ENCODE peak calls at places on chromosomes 7 and 10, in five cellular contexts. E is A549, A is NB4, L is bronchial epithelial cell, K is PC-3. M is an unnamed sample.
A peak's percentile ranks its signal among the peaks of the same experiment; 100 is the strongest.

GRCh38 chr7:74254858-74255379 is 720 bp upstream of the RFC2 start:
- DNase-seq in E (no peak), A (peak; percentile 69), L (no peak), K (no peak), M (no peak)

GRCh38 chr7:138748666-138749065 is 47.5 kb upstream of the SVOPL start:
- DNase-seq in E (no peak), A (no peak), L (no peak), K (no peak), M (no peak)

GRCh38 chr7:50869108-50869716 is 86.5 kb upstream of the GRB10 start:
- DNase-seq in E (peak; percentile 55), A (no peak), L (peak; percentile 89), K (peak; percentile 87), M (peak; percentile 86)

GRCh38 chr10:43355749-43356371 is 15.6 kb upstream of the FXYD4 start:
- DNase-seq in E (no peak), A (peak; percentile 59), L (peak; percentile 86), K (peak; percentile 97), M (peak; percentile 60)

GRCh38 chr10:6543431-6544005 is 36.6 kb downstream of the PRKCQ start:
- DNase-seq in E (no peak), A (peak; percentile 4), L (no peak), K (no peak), M (no peak)

GRCh38 chr10:47279276-47279675 is 20.7 kb upstream of the GDF10 start:
- DNase-seq in E (no peak), A (no peak), L (no peak), K (no peak), M (no peak)

GRCh38 chr10:44834131-44834530 is 77.0 kb upstream of the TMEM72 start:
- DNase-seq in E (no peak), A (no peak), L (no peak), K (no peak), M (no peak)

GRCh38 chr7:13821152-13821787 is 168.2 kb downstream of the ETV1 start:
- DNase-seq in E (no peak), A (no peak), L (no peak), K (peak; percentile 39), M (peak; percentile 78)

GRCh38 chr7:106986450-106986977 is 58.0 kb upstream of the PRKAR2B start:
- DNase-seq in E (no peak), A (no peak), L (no peak), K (no peak), M (no peak)

GRCh38 chr10:80144302-80145131 is 12.0 kb downstream of the PLAC9 start:
- DNase-seq in E (peak; percentile 37), A (peak; percentile 29), L (no peak), K (peak; percentile 97), M (no peak)

GRCh38 chr10:98457762-98458161 is 11.0 kb upstream of the HPS1 start:
- DNase-seq in E (no peak), A (no peak), L (no peak), K (no peak), M (no peak)

GRCh38 chr10:131248376-131249165 is 63.0 kb downstream of the TCERG1L start:
- DNase-seq in E (no peak), A (no peak), L (no peak), K (no peak), M (no peak)

GRCh38 chr10:780536-781524 is 91.4 kb upstream of the DIP2C start:
- DNase-seq in E (no peak), A (no peak), L (no peak), K (no peak), M (no peak)

GRCh38 chr7:135670179-135670578 is 7.9 kb downstream of the STMP1 start:
- DNase-seq in E (no peak), A (no peak), L (peak; percentile 87), K (peak; percentile 10), M (peak; percentile 89)

GRCh38 chr10:124197301-124198148 is 104.1 kb upstream of the CHST15 start:
- DNase-seq in E (no peak), A (no peak), L (no peak), K (no peak), M (no peak)

GRCh38 chr7:13578294-13578693 is 411.2 kb downstream of the ETV1 start:
- DNase-seq in E (no peak), A (no peak), L (no peak), K (no peak), M (no peak)

GRCh38 chr10:102150970-102151773 is 1.0 kb upstream of the NOLC1 start:
- DNase-seq in E (peak; percentile 44), A (no peak), L (peak; percentile 86), K (peak; percentile 63), M (peak; percentile 72)

GRCh38 chr10:54905793-54906192 is 104.8 kb upstream of the PCDH15 start:
- DNase-seq in E (no peak), A (no peak), L (peak; percentile 2), K (no peak), M (no peak)

GRCh38 chr10:775245-776075 is 86.0 kb upstream of the DIP2C start:
- DNase-seq in E (no peak), A (peak; percentile 50), L (no peak), K (peak; percentile 31), M (peak; percentile 23)

DNA sequence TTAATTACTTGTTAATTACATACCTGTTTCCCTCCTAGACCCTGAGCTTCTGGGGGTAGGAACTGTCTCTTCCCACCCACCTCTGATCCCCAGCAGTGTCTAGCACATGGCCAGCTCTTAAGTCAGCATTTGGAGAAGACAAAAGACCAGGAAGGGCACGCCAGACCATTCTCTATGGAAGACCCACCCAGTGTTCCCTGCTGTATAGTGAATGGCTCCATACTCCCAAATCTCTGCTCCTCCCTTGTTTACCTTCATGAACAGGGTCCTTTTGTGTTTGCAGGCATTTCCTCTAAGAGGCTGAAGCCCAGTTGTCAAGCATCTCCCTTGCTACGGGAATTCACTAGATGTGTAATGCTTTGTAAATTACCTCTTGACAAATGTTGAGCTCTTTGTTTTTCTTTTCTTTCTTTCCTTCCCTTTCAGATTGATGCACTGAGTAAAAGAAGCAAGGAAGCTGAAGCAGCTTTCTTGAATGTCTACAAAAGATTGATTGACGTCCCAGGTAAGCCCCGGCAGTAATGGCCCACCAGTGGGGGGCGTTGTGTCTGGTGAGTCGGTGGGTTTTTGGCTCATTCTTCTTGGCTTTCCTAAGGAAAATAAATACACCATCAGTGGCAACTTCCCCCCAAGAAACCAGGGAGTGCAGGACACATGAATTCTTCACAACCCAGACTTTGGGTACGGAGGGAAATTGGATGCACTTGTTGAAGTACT is 216.6 kb upstream of the SH2B2 start:
- DNase-seq in E (no peak), A (no peak), L (no peak), K (no peak), M (no peak)
- TF ChIP-seq CTCF in E (no peak), A (peak; percentile 35), L (no peak), K (peak; percentile 38), M (no peak)

GRCh38 chr7:148911626-148912025 is 27.5 kb upstream of the EZH2 start:
- DNase-seq in E (no peak), A (no peak), L (peak; percentile 37), K (no peak), M (no peak)

GRCh38 chr7:148905093-148905666 is 21.1 kb upstream of the EZH2 start:
- DNase-seq in E (no peak), A (no peak), L (peak; percentile 36), K (no peak), M (no peak)

GRCh38 chr7:148903504-148903903 is 19.4 kb upstream of the EZH2 start:
- DNase-seq in E (no peak), A (peak; percentile 36), L (no peak), K (no peak), M (no peak)

GRCh38 chr7:148909560-148909959 is 25.5 kb upstream of the EZH2 start:
- DNase-seq in E (no peak), A (no peak), L (no peak), K (no peak), M (peak; percentile 37)

DNA sequence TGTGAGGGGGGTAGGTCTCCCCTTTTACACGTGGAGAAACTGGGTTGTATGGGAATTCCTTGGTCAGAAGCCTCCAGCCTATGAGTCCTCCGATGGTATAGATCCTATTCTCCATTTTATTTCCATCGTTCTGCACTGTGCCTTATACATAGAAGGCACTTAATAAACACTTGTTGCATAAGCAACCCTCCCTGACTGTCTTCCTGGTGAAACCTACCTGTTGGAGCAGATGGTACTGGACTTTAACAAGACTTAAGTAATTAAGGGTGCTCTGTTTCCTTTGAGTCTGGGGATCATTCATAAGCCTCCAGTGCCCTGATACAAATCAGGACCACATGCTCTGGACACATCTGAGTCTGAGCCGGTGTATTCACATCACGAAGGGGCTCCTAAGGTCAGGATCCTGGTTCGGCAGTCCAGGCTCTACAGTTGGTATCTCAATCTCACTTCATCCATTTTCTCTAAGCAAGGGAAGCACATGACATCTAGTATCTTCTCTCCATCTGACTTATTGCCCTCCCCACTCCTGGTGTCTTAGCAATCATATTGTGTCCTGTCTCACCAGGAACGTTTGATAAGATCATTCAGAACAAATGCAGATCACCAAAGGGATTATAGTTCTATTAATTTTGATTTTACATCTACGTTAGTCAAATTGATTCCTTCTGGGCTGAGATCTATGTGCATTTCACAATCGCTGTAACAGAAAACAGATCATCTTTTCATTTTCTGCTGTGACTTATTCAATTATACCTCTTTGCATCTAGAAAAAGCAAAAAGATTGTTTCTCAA is 22.8 kb upstream of the EZH2 start:
- DNase-seq in E (no peak), A (no peak), L (no peak), K (no peak), M (no peak)
- H3K4me3 ChIP-seq in E (no peak overlapping the region), A (no peak overlapping the region), L (no peak overlapping the region), K (no peak overlapping the region), M (no peak overlapping the region)

DNA sequence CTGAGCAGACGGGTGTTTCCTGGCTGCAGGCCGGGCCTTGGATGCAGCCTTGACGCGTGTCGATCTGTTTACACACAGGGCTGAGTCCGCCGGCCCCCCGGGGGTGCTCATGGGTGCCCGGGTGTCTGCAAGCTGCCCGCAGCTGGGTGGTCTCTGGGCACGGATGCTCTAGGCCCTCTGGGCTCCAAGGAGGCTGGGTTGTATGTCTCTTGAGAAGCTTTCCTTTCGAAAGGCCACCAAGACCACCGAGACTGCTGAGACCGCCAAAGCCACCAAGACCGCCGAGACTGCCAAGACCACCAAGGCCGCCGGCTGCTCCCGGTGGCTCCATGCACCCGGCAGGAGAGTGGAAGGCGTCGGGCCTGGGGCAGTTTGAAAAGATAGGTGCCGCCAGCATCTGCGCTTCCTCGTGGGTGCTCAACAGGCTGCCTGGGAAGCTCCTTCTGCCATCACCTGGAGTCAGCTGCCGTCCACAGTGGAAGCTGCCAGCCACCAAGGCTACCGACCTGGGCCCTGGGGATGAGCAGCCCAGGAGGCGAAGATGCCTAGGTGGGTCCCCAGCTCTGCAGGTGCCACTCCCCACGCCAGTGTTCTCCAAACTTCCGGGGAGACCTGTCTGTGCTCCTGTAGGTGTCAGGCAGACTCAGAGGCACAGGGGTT is 121.1 kb downstream of the INPP5A start:
- DNase-seq in E (no peak), A (no peak), L (no peak), K (no peak), M (no peak)
- TF ChIP-seq CTCF in E (no peak), A (no peak), L (no peak), K (no peak), M (no peak)

DNA sequence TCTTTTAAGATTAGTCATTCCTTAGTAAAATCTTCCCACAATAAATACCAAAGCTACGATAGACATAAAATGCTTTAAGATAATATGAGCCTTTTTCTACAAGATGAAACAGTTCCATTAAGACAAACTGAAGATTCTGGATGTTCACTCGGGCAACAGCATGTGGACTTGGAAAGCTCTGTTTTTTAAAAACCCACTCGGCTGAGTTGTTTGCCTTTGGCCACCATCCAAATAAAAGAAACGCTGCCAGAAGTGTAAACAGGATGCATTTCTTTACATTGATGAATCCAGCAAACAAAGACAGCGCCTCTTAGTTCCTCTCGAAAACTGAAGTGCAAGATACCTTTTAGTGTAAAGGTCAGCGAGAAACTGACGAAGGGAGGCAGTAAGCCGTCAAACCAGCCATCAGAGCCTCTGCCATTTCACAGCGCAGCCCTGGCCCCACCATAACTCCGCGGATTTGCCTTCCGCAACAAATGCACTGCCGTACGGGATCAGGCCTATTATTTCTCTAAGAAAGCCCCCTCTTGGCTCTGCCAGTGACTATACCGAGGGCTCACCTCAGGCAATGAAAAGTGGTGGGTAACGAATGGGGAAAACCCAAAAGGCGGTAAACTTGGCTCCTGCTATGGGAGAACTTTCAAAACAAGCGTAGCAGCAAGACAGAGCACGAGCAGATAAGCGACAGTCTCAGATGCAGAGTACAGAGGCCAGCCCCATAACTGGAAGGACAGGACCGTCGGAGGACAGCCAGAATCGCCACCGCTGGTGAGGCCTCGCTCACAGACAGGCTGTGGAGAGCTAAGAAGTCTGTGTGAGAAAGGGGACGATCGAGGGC is 41.4 kb downstream of the GNA12 start:
- DNase-seq in E (peak; percentile 53), A (no peak), L (peak; percentile 59), K (peak; percentile 87), M (peak; percentile 55)
- H3K4me3 ChIP-seq in E (peak overlapping the region; percentile 31), A (no peak overlapping the region), L (peak overlapping the region; percentile 5), K (peak overlapping the region; percentile 56), M (no peak overlapping the region)

M was measured in fibroblast of mammary gland.